ENCODE peak calls at places on chromosome 13, in ten cellular contexts. E is neural crest cell; B is stimulated activated CD4-positive, alpha-beta T cell treated with anti-CD3 and anti-CD28 coated beads, TNF-alpha, amount 100 ng/mL, for 1 hour; Z is lung microvascular endothelial cell; J is hippocampal formation; V is T follicular helper cell; S is activated T-cell treated with anti-CD3 and anti-CD28 coated beads for 4 hours; T is activated naive CD4-positive, alpha-beta T cell; U is H1; O is NCI-H1417. C is an unnamed sample.

GRCh38 chr13:40341501-40341900 is 324.9 kb downstream of the FOXO1 start:
- DNase-seq in E (no peak), B (no peak), Z (no peak), J (no peak), V (no peak), S (no peak), T (no peak), U (peak; percentile 39), O (no peak), C (no peak)

GRCh38 chr13:97116754-97117153 is 105.4 kb upstream of the MBNL2 start:
- DNase-seq in E (no peak), B (no peak), Z (peak; percentile 48), J (no peak), V (no peak), S (no peak), T (no peak), U (no peak), O (no peak), C (no peak)

GRCh38 chr13:52765991-52766390 is 26.4 kb upstream of the CNMD start:
- DNase-seq in E (no peak), B (no peak), Z (no peak), J (no peak), V (no peak), S (no peak), T (no peak), U (no peak), O (no peak), C (no peak)

GRCh38 chr13:43019811-43020210 is 3.6 kb upstream of the DNAJC15 start:
- DNase-seq in E (no peak), B (no peak), Z (no peak), J (no peak), V (no peak), S (no peak), T (no peak), U (no peak), O (no peak), C (no peak)

GRCh38 chr13:83136660-83137059 is 745.6 kb downstream of the SLITRK1 start:
- DNase-seq in E (no peak), B (no peak), Z (no peak), J (no peak), V (no peak), S (no peak), T (no peak), U (no peak), O (no peak), C (no peak)

GRCh38 chr13:112184851-112185371 is 118.0 kb downstream of the SOX1 start:
- DNase-seq in E (no peak), B (no peak), Z (no peak), J (no peak), V (no peak), S (no peak), T (no peak), U (no peak), O (no peak), C (no peak)

GRCh38 chr13:74036373-74036772 is 97.8 kb downstream of the KLF12 start:
- DNase-seq in E (no peak), B (no peak), Z (no peak), J (no peak), V (no peak), S (no peak), T (no peak), U (no peak), O (no peak), C (no peak)

GRCh38 chr13:101930331-101930730 is 471.5 kb downstream of the FGF14 start:
- DNase-seq in E (no peak), B (no peak), Z (no peak), J (no peak), V (no peak), S (no peak), T (no peak), U (no peak), O (no peak), C (no peak)

GRCh38 chr13:21670006-21670882 is 629 bp upstream of the FGF9 start:
- DNase-seq in E (peak; percentile 67), B (peak; percentile 52), Z (peak; percentile 32), J (peak; percentile 33), V (peak; percentile 39), S (peak; percentile 48), T (peak; percentile 53), U (no peak), O (peak; percentile 76), C (peak; percentile 46)

GRCh38 chr13:78603240-78603947 is at the start of gene POU4F1:
- DNase-seq in E (no peak), B (no peak), Z (peak; percentile 78), J (no peak), V (peak; percentile 40), S (peak; percentile 33), T (peak; percentile 21), U (peak; percentile 90), O (peak; percentile 97), C (no peak)

GRCh38 chr13:99434258-99434788 is 66.9 kb upstream of the TM9SF2 start:
- DNase-seq in E (no peak), B (peak; percentile 48), Z (no peak), J (no peak), V (peak; percentile 80), S (peak; percentile 60), T (peak; percentile 83), U (no peak), O (no peak), C (peak; percentile 43)

GRCh38 chr13:51679616-51680015 is 95.4 kb downstream of the WDFY2 start:
- DNase-seq in E (no peak), B (no peak), Z (no peak), J (no peak), V (no peak), S (no peak), T (no peak), U (no peak), O (no peak), C (no peak)

GRCh38 chr13:41765020-41765419 is 195.9 kb downstream of the VWA8 start:
- DNase-seq in E (no peak), B (no peak), Z (no peak), J (no peak), V (no peak), S (no peak), T (no peak), U (no peak), O (no peak), C (no peak)

GRCh38 chr13:114296902-114297301 is 15.5 kb downstream of the UPF3A start:
- DNase-seq in E (no peak), B (no peak), Z (no peak), J (no peak), V (no peak), S (no peak), T (no peak), U (no peak), O (no peak), C (no peak)

GRCh38 chr13:50974268-50974667 is 64.7 kb downstream of the RNASEH2B start:
- DNase-seq in E (no peak), B (no peak), Z (no peak), J (no peak), V (no peak), S (no peak), T (no peak), U (no peak), O (no peak), C (no peak)

GRCh38 chr13:49220856-49221614 is 897 bp downstream of the MLNR start:
- DNase-seq in E (no peak), B (no peak), Z (peak; percentile 12), J (no peak), V (no peak), S (no peak), T (no peak), U (peak; percentile 73), O (no peak), C (no peak)

GRCh38 chr13:51134763-51135365 is 23.8 kb upstream of the C13orf42 start:
- DNase-seq in E (no peak), B (no peak), Z (no peak), J (no peak), V (no peak), S (no peak), T (no peak), U (peak; percentile 31), O (no peak), C (no peak)

GRCh38 chr13:100588350-100589177 is at the start of gene GGACT:
- DNase-seq in E (peak; percentile 74), B (peak; percentile 87), Z (peak; percentile 79), J (peak; percentile 32), V (peak; percentile 68), S (peak; percentile 79), T (peak; percentile 86), U (peak; percentile 93), O (peak; percentile 84), C (peak; percentile 89)

GRCh38 chr13:101626925-101627555 is 174.6 kb downstream of the ITGBL1 start:
- DNase-seq in E (no peak), B (no peak), Z (peak; percentile 42), J (no peak), V (no peak), S (no peak), T (no peak), U (no peak), O (no peak), C (no peak)

GRCh38 chr13:25137624-25137892 is 34.5 kb downstream of the AMER2 start:
- DNase-seq in E (no peak), B (no peak), Z (no peak), J (no peak), V (no peak), S (no peak), T (no peak), U (no peak), O (no peak), C (no peak)